ENCODE peak calls at places on chromosomes 13 and 19, in ten cellular contexts. L is uterus, U is adrenal gland, H is A549, K is body of pancreas, M is lower leg skin, J is GM12878, A is transverse colon, Q is GM12892, Y is esophagus squamous epithelium. V is an unnamed sample.

GRCh38 chr13:112200200-112200599 is 133.3 kb downstream of the SOX1 start:
- DNase-seq in Y (no peak), Q (no peak), U (no peak), K (no peak), M (no peak), L (no peak), H (no peak), A (no peak), J (no peak), V (no peak)

GRCh38 chr13:40664100-40665060 is 2.1 kb downstream of the FOXO1 start:
- DNase-seq in J (no peak), Q (peak), U (peak), A (peak), L (peak), H (peak), Y (no peak), M (peak), K (peak), V (peak)

GRCh38 chr13:51674276-51674675 is 90.0 kb downstream of the WDFY2 start:
- DNase-seq in Q (no peak), Y (no peak), A (peak), M (peak), U (no peak), H (no peak), K (peak), J (no peak), L (no peak), V (no peak)

GRCh38 chr13:41004875-41005693 is 14.0 kb downstream of the ELF1 start:
- DNase-seq in A (no peak), K (no peak), Q (no peak), U (no peak), J (peak), L (no peak), M (no peak), Y (no peak), H (no peak), V (peak)

GRCh38 chr13:36332986-36333385 is 13.2 kb downstream of the SPART start:
- DNase-seq in Q (no peak), L (no peak), J (no peak), M (no peak), K (no peak), Y (no peak), U (no peak), H (no peak), A (no peak), V (peak)

GRCh38 chr13:84672616-84673015 is 790.3 kb upstream of the SLITRK1 start:
- DNase-seq in K (no peak), M (no peak), L (no peak), H (no peak), Y (no peak), J (no peak), A (no peak), Q (no peak), U (no peak), V (no peak)

GRCh38 chr13:99916366-99917103 is 55.0 kb downstream of the ZIC5 start:
- DNase-seq in K (peak), L (no peak), A (no peak), Y (no peak), J (peak), H (peak), M (no peak), Q (peak), U (no peak), V (peak)

GRCh38 chr13:60612593-60612992 is 215.6 kb downstream of the TDRD3 start:
- DNase-seq in A (no peak), K (no peak), L (no peak), H (no peak), Q (no peak), Y (no peak), M (no peak), U (no peak), J (no peak), V (no peak)

GRCh38 chr13:94968040-94968756 is 255.9 kb upstream of the SOX21 start:
- DNase-seq in K (peak), J (no peak), Q (peak), A (no peak), L (no peak), H (peak), U (no peak), M (no peak), Y (no peak), V (no peak)

GRCh38 chr13:39930544-39931444 is 275.3 kb downstream of the COG6 start:
- DNase-seq in Y (no peak), L (no peak), H (no peak), M (no peak), J (no peak), Q (no peak), K (no peak), U (no peak), A (no peak), V (no peak)

GRCh38 chr13:33230178-33230881 is 55.2 kb downstream of the STARD13 start:
- DNase-seq in A (no peak), M (no peak), H (no peak), K (no peak), Q (no peak), J (no peak), Y (no peak), U (no peak), L (no peak), V (no peak)

GRCh38 chr19:44308011-44308410 is 3.2 kb upstream of the ZNF235 start:
- DNase-seq in Q (no peak), K (no peak), H (no peak), M (no peak), A (no peak), J (no peak), U (no peak), L (no peak), Y (no peak), V (no peak)

GRCh38 chr13:29758591-29759114 is 91.8 kb downstream of the UBL3 start:
- DNase-seq in M (no peak), U (no peak), Y (no peak), H (no peak), K (peak), J (peak), A (peak), L (no peak), Q (peak), V (no peak)

GRCh38 chr19:44718441-44719261 is 19.7 kb downstream of the CEACAM16 start:
- DNase-seq in J (no peak), H (peak), L (peak), K (peak), Q (no peak), M (no peak), Y (no peak), U (peak), A (peak), V (no peak)

DNA sequence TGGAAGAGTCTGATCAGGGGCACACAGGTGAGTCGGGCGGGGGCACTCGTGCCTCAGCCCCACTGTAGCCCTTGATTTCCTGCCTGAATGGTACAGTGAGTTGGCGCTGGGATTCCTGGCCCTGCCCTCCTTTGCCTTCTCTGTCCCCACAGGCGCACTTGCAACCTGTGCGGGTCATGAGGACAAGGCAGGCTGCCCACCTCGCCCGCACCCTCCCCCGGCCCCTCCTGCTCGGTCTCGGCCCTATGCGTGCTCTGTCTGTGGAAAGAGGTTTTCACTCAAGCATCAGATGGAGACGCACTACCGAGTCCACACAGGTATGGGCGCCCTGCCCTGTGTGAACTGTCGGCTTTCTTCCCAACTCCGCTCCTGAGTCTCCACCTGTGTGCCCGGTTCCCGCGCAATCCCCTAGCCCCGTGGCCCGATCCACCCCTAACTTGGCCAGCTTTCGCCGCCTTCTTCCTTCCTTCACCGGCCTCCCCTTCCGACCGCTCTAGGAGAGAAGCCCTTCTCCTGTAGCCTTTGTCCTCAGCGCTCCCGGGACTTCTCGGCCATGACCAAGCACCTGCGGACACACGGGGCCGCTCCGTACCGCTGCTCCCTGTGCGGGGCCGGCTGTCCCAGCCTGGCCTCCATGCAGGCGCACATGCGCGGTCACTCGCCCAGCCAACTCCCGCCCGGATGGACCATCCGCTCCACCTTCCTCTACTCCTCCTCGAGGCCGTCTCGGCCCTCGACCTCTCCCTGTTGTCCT is 1.6 kb upstream of the KMT2B start:
- DNase-seq in J (no peak), Q (no peak), Y (no peak), K (peak), U (no peak), A (no peak), H (peak), L (peak), M (no peak), V (no peak)
- TF ChIP-seq POLR2A in J (no peak), Q (peak), Y (no peak), K (no peak), U (no peak), A (no peak), H (peak), L (no peak), M (no peak), V (no peak)

GRCh38 chr13:82917984-82918383 is 964.3 kb downstream of the SLITRK1 start:
- DNase-seq in U (no peak), K (no peak), L (no peak), H (no peak), A (no peak), J (no peak), Y (no peak), Q (no peak), M (no peak), V (no peak)
- TF ChIP-seq POLR2A in U (no peak), K (no peak), L (no peak), H (no peak), A (no peak), J (no peak), Y (no peak), Q (no peak), M (no peak), V (no peak)

GRCh38 chr19:49869484-49870308 is 2.3 kb upstream of the PNKP start:
- DNase-seq in H (peak), K (peak), L (peak), Q (peak), U (peak), M (peak), Y (peak), J (peak), A (peak), V (peak)
- TF ChIP-seq POLR2A in H (peak), K (peak), L (peak), Q (peak), U (peak), M (no peak), Y (peak), J (peak), A (peak), V (peak)

GRCh38 chr19:18283338-18283737 is 1.9 kb upstream of the JUND start:
- DNase-seq in U (no peak), Y (no peak), K (no peak), Q (no peak), M (no peak), A (no peak), H (no peak), J (no peak), L (no peak), V (no peak)

GRCh38 chr19:18281082-18282020 is at the start of gene JUND:
- DNase-seq in K (peak), H (peak), U (peak), L (peak), A (peak), Y (peak), Q (peak), J (peak), M (peak), V (peak)

GRCh38 chr19:18280247-18281081 is 958 bp downstream of the JUND start:
- DNase-seq in K (peak), H (peak), Q (peak), U (peak), A (peak), L (peak), J (no peak), M (peak), Y (peak), V (peak)

GRCh38 chr19:18282788-18283141 is 1.3 kb upstream of the JUND start:
- DNase-seq in Y (no peak), H (peak), K (no peak), M (no peak), Q (no peak), L (peak), U (peak), J (no peak), A (peak), V (no peak)

DNA sequence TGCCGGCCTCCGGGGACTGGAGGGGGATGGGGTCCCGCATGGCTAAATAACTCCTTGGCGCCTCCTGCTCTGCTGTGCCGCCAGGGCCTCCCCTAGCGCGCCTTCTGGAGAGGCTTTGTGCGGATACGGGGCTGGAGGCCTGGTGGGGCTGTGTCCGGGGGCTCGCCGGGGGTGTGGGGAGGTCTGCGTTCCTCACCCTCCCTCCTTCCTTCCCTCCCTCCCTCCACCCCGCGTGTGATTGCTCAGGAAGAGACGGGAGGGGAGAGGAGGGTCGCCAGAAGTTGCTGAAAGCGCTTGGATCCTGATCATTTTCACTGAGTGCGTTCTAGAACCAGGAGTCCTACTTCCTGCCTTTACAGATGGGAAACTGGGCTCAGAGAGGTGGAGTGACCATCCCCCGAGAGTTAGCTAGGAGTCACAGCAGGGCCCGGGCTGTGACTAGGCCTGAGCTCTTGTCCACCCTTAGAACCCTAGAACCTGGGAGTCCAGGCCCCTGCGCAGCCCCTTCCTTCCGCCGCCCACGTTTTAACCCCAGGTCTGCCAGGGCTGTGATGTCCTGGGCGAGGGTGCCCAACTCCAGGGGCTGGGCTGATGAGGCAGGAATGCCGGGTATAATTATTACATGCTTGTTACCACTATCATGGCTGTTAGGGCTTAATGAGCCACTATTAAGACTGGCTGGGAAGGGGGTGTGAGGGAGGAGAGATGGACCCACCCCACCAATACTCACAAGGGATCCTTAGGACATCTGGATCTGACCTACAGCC is 782 bp upstream of the JUND start:
- DNase-seq in K (no peak), Y (peak), U (no peak), M (no peak), Q (no peak), J (no peak), H (no peak), A (no peak), L (no peak), V (no peak)
- TF ChIP-seq POLR2A in K (no peak), Y (no peak), U (no peak), M (no peak), Q (peak), J (peak), H (peak), A (peak), L (no peak), V (peak)

DNA sequence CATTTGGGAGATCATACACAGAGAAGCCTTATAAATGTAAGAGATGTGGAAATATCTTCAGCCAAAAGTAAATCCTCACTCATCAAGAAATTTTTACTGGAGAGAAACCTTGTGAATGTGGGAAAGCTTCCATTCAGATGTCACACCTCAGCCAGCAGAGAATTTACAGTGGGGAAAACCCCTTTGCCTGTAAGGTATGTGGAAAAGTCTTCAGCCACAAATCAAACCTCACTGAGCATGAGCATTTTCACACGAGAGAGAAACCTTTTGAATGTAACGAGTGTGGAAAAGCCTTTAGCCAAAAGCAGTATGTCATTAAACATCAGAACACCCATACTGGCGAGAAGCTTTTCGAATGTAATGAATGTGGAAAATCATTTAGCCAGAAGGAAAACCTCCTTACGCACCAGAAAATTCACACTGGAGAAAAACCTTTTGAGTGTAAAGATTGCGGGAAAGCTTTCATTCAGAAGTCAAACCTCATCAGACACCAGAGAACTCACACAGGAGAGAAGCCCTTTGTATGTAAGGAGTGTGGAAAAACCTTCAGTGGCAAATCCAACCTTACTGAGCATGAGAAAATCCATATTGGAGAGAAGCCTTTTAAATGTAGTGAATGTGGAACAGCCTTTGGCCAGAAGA is 21.5 kb downstream of the ZNF146 start:
- DNase-seq in K (no peak), M (no peak), Q (no peak), Y (no peak), L (no peak), A (no peak), H (peak), U (no peak), J (no peak), V (no peak)
- TF ChIP-seq POLR2A in K (no peak), M (no peak), Q (no peak), Y (no peak), L (no peak), A (no peak), H (no peak), U (no peak), J (no peak), V (no peak)

GRCh38 chr19:58229255-58229639 is 533 bp downstream of the ZNF544 start:
- DNase-seq in Q (no peak), L (no peak), U (no peak), A (no peak), H (peak), K (no peak), J (no peak), M (no peak), Y (no peak), V (peak)

GRCh38 chr19:58227964-58228583 is 640 bp upstream of the ZNF544 start:
- DNase-seq in U (no peak), Q (no peak), A (no peak), H (no peak), J (no peak), K (no peak), Y (no peak), L (no peak), M (no peak), V (no peak)

GRCh38 chr19:58228584-58229254 is at the start of gene ZNF544:
- DNase-seq in K (peak), Q (peak), J (peak), L (peak), Y (no peak), A (peak), M (peak), U (peak), H (peak), V (peak)
- TF ChIP-seq POLR2A in K (no peak), Q (peak), J (peak), L (no peak), Y (peak), A (peak), M (no peak), U (peak), H (peak), V (peak)

DNA sequence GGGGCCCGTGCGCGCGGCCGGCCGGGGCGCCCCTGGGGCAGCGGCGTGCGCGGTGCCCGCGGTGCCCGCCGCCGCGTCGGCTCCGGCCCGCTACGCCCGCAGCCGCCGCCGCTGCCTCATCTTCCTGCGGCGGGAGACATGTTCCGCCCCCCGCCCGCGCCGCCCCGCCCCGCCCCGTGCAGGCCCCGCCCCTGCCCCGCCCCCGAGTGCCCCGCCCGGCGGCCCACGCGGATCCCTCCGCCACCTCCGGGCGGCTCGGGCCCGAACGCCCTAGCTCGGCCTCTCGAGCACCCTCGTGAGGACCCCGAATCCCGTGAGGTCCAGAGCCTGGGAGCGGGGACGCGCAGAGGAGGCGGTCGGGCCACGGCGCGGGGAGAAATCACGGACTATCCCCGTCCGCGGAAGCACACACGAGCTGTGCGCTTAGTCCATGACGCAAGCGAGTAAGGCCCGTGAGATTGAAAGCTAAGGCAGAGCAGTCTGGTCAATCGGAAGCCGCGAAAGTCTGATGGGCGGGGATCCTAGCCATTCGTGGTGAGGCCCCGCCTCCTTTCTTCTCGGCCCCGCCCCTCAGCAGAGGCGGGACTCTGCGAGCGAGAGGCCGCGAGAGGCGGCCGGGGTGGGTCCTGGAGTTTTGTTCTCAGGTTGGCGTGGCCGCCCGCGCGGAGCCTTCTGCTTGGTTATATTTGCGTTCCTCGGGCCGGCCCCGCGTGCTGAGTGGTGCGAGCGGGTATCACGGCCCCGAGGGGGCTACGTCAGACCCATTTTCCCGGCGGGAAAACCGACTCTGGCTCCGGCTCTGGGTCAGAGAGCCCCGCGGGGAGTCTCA is at the start of gene TCF3:
- DNase-seq in U (peak), L (peak), Q (peak), A (peak), J (peak), H (peak), Y (peak), K (peak), M (peak), V (peak)
- TF ChIP-seq POLR2A in U (peak), L (peak), Q (peak), A (no peak), J (peak), H (peak), Y (no peak), K (peak), M (no peak), V (peak)

GRCh38 chr19:48874309-48875135 is 2.3 kb downstream of the PPP1R15A start:
- DNase-seq in M (no peak), Y (no peak), Q (no peak), H (peak), J (no peak), K (peak), L (peak), A (peak), U (no peak), V (peak)

GRCh38 chr19:48870048-48870447 is 1.6 kb upstream of the PLEKHA4 start:
- DNase-seq in L (no peak), M (no peak), K (no peak), Y (no peak), J (no peak), A (no peak), U (no peak), H (no peak), Q (no peak), V (no peak)

GRCh38 chr19:48873476-48874308 is 1.5 kb downstream of the PPP1R15A start:
- DNase-seq in A (no peak), L (peak), U (no peak), H (peak), K (no peak), Y (no peak), M (no peak), Q (no peak), J (no peak), V (peak)

GRCh38 chr19:48872182-48872883 is at the start of gene PPP1R15A:
- DNase-seq in Y (peak), A (peak), H (peak), K (peak), J (peak), Q (peak), U (peak), M (peak), L (peak), V (peak)

GRCh38 chr19:48872884-48873475 is 759 bp downstream of the PPP1R15A start:
- DNase-seq in U (peak), M (peak), L (peak), H (peak), Q (no peak), K (peak), A (peak), J (peak), Y (peak), V (peak)
- TF ChIP-seq POLR2A in U (no peak), M (no peak), L (no peak), H (no peak), Q (no peak), K (no peak), A (no peak), J (no peak), Y (no peak), V (no peak)